ENCODE peak calls at places on chromosome 6, in six cellular contexts. V is upper lobe of right lung, H is OCI-LY7, Q is adrenal gland, I is choroid plexus epithelial cell, U is fibroblast of pulmonary artery. C is an unnamed sample.

GRCh38 chr6:156779206-156780116 is 2.3 kb downstream of the ARID1B start:
- DNase-seq in V (peak; percentile 83), H (peak; percentile 80), Q (peak; percentile 66), I (no peak), U (no peak), C (no peak)

GRCh38 chr6:116047173-116047933 is 13.3 kb downstream of the FRK start:
- DNase-seq in V (no peak), H (peak; percentile 39), Q (no peak), I (peak; percentile 24), U (no peak), C (no peak)

GRCh38 chr6:87481936-87482335 is 9.2 kb downstream of the SLC35A1 start:
- DNase-seq in V (no peak), H (no peak), Q (no peak), I (no peak), U (peak; percentile 3), C (no peak)

GRCh38 chr6:2103644-2104523 is 141.5 kb downstream of the GMDS start:
- DNase-seq in V (no peak), H (peak; percentile 38), Q (no peak), I (peak; percentile 80), U (peak; percentile 75), C (peak; percentile 76)

GRCh38 chr6:87697581-87698552 is 4.2 kb downstream of the AKIRIN2 start:
- DNase-seq in V (no peak), H (peak; percentile 60), Q (no peak), I (peak; percentile 93), U (peak; percentile 92), C (peak; percentile 92)

GRCh38 chr6:4802312-4802935 is 26.2 kb downstream of the CDYL start:
- DNase-seq in V (no peak), H (peak; percentile 57), Q (no peak), I (no peak), U (no peak), C (no peak)

GRCh38 chr6:170096803-170097504 is 193.9 kb downstream of the DLL1 start:
- DNase-seq in V (peak; percentile 48), H (no peak), Q (peak; percentile 6), I (no peak), U (no peak), C (no peak)

GRCh38 chr6:126805861-126806260 is 312.6 kb upstream of the RSPO3 start:
- DNase-seq in V (no peak), H (no peak), Q (no peak), I (peak; percentile 40), U (peak; percentile 17), C (peak; percentile 39)

GRCh38 chr6:119182875-119183274 is 104.4 kb upstream of the FAM184A start:
- DNase-seq in V (no peak), H (no peak), Q (no peak), I (no peak), U (no peak), C (no peak)

GRCh38 chr6:31896493-31896855 is 1.0 kb downstream of the EHMT2 start:
- DNase-seq in V (no peak), H (no peak), Q (no peak), I (no peak), U (no peak), C (no peak)
- H3K4me3 ChIP-seq in V (peak overlapping the region; percentile 100), H (peak overlapping the region; percentile 79), Q (no peak overlapping the region), I (peak overlapping the region; percentile 98), U (peak overlapping the region; percentile 98), C (peak overlapping the region; percentile 99)

GRCh38 chr6:78808356-78808891 is 58.9 kb upstream of the IRAK1BP1 start:
- DNase-seq in V (no peak), H (peak; percentile 26), Q (no peak), I (no peak), U (no peak), C (no peak)

GRCh38 chr6:78810698-78811097 is 56.7 kb upstream of the IRAK1BP1 start:
- DNase-seq in V (no peak), H (no peak), Q (no peak), I (peak; percentile 16), U (peak; percentile 46), C (peak; percentile 71)

GRCh38 chr6:78808933-78809332 is 58.4 kb upstream of the IRAK1BP1 start:
- DNase-seq in V (no peak), H (no peak), Q (no peak), I (no peak), U (no peak), C (no peak)

GRCh38 chr6:78810146-78810545 is 57.2 kb upstream of the IRAK1BP1 start:
- DNase-seq in V (no peak), H (no peak), Q (no peak), I (peak; percentile 75), U (peak; percentile 65), C (peak; percentile 75)
- TF ChIP-seq CTCF in V (peak; percentile 18), H (peak; percentile 63), Q (peak; percentile 44), I (peak; percentile 82), U (peak; percentile 74), C (peak; percentile 81)

DNA sequence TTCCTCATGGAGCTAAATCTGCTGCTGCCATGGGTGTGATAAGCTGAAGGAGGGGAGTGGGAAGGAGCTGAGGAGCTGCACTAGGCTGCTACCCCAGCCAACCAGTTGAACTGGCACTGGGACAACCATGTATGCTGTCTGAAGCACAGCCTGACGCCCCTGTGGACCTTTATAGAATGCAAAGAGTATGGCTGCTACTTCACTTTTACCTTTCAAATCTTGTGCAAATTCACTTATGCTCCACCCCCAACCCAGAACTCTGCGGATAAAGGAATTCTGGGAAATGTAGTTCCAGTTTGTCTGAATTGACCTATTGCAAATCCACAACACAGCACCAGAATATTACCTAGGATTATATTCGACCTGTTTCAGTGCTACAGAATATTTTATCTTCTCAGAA is 217.4 kb upstream of the SLC35B3 start:
- DNase-seq in V (no peak), H (no peak), Q (no peak), I (no peak), U (no peak), C (no peak)
- H3K4me3 ChIP-seq in V (no peak overlapping the region), H (no peak overlapping the region), Q (no peak overlapping the region), I (no peak overlapping the region), U (no peak overlapping the region), C (no peak overlapping the region)

GRCh38 chr6:134063121-134063965 is 10.9 kb upstream of the SLC2A12 start:
- DNase-seq in V (no peak), H (no peak), Q (no peak), I (peak; percentile 44), U (no peak), C (peak; percentile 20)
- TF ChIP-seq CTCF in V (no peak), H (no peak), Q (no peak), I (peak; percentile 24), U (no peak), C (no peak)

GRCh38 chr6:105573138-105573537 is 170.3 kb upstream of the PREP start:
- DNase-seq in V (no peak), H (no peak), Q (no peak), I (no peak), U (no peak), C (peak; percentile 19)
- H3K4me3 ChIP-seq in V (no peak overlapping the region), H (no peak overlapping the region), Q (no peak overlapping the region), I (no peak overlapping the region), U (no peak overlapping the region), C (no peak overlapping the region)

C was measured in fibroblast of the aortic adventitia.